ENCODE peak calls at places on chromosomes 13 and 19, in six cellular contexts. U is HepG2, N is K562, S is HCT116, B is GM12878, P is H1. O is an unnamed sample.

GRCh38 chr13:33855371-33855895 is 37.5 kb downstream of the RFC3 start:
- DNase-seq in U (no peak), N (no peak), S (no peak), B (no peak), P (no peak), O (no peak)

GRCh38 chr13:25978961-25979360 is 72.9 kb downstream of the SHISA2 start:
- DNase-seq in U (no peak), N (no peak), S (no peak), B (no peak), P (no peak), O (no peak)

GRCh38 chr13:52026246-52026626 is 1.7 kb downstream of the UTP14C start:
- DNase-seq in U (peak), N (no peak), S (no peak), B (no peak), P (peak), O (no peak)

GRCh38 chr19:10292206-10292788 is 2.5 kb downstream of the ICAM5 start:
- DNase-seq in U (peak), N (peak), S (peak), B (no peak), P (peak), O (peak)

GRCh38 chr19:6062274-6062673 is 48.0 kb downstream of the RFX2 start:
- DNase-seq in U (no peak), N (no peak), S (no peak), B (no peak), P (no peak), O (no peak)

GRCh38 chr19:33649919-33650305 is 28.2 kb downstream of the CHST8 start:
- DNase-seq in U (no peak), N (no peak), S (no peak), B (no peak), P (no peak), O (no peak)

GRCh38 chr13:112869202-112870061 is 99.6 kb upstream of the MCF2L start:
- DNase-seq in U (no peak), N (no peak), S (no peak), B (no peak), P (no peak), O (no peak)

GRCh38 chr13:45859682-45860081 is 8.1 kb upstream of the SIAH3 start:
- DNase-seq in U (no peak), N (no peak), S (no peak), B (no peak), P (no peak), O (no peak)

GRCh38 chr13:93388701-93389100 is 162.1 kb downstream of the GPC6 start:
- DNase-seq in U (no peak), N (no peak), S (no peak), B (no peak), P (no peak), O (peak)

GRCh38 chr13:95624020-95624419 is 20.5 kb downstream of the DZIP1 start:
- DNase-seq in U (peak), N (peak), S (peak), B (no peak), P (peak), O (peak)

GRCh38 chr13:38024431-38024830 is 154.9 kb upstream of the TRPC4 start:
- DNase-seq in U (no peak), N (no peak), S (no peak), B (no peak), P (no peak), O (no peak)

GRCh38 chr13:22793598-22794134 is 387.1 kb upstream of the SGCG start:
- DNase-seq in U (peak), N (no peak), S (peak), B (no peak), P (no peak), O (peak)

GRCh38 chr13:106507560-106508274 is 27.7 kb downstream of the EFNB2 start:
- DNase-seq in U (peak), N (no peak), S (no peak), B (no peak), P (no peak), O (peak)

GRCh38 chr19:11152318-11153062 is 3.1 kb downstream of the SPC24 start:
- DNase-seq in U (no peak), N (no peak), S (no peak), B (no peak), P (no peak), O (peak)

GRCh38 chr13:92805766-92806165 is 420.8 kb upstream of the GPC6 start:
- DNase-seq in U (no peak), N (no peak), S (no peak), B (no peak), P (no peak), O (no peak)

GRCh38 chr19:50669319-50670101 is 20.3 kb downstream of the C19orf81 start:
- DNase-seq in U (no peak), N (peak), S (no peak), B (no peak), P (peak), O (peak)

GRCh38 chr19:49689133-49690072 is at the start of gene ADM5:
- DNase-seq in U (no peak), N (no peak), S (no peak), B (no peak), P (peak), O (no peak)

GRCh38 chr13:81089758-81090157 is 748.8 kb upstream of the SPRY2 start:
- DNase-seq in U (no peak), N (no peak), S (no peak), B (no peak), P (no peak), O (no peak)

GRCh38 chr13:29676535-29676934 is 81.0 kb upstream of the SLC7A1 start:
- DNase-seq in U (no peak), N (no peak), S (no peak), B (no peak), P (no peak), O (peak)
- TF ChIP-seq MAX in U (no peak), N (no peak), S (no peak), B (no peak), P (no peak), O (no peak)

GRCh38 chr19:18128044-18128443 is 24.9 kb upstream of the PIK3R2 start:
- DNase-seq in U (no peak), N (no peak), S (no peak), B (no peak), P (no peak), O (no peak)
- TF ChIP-seq CEBPB in U (no peak), N (no peak), S (no peak), B (no peak), P (no peak), O (no peak)

DNA sequence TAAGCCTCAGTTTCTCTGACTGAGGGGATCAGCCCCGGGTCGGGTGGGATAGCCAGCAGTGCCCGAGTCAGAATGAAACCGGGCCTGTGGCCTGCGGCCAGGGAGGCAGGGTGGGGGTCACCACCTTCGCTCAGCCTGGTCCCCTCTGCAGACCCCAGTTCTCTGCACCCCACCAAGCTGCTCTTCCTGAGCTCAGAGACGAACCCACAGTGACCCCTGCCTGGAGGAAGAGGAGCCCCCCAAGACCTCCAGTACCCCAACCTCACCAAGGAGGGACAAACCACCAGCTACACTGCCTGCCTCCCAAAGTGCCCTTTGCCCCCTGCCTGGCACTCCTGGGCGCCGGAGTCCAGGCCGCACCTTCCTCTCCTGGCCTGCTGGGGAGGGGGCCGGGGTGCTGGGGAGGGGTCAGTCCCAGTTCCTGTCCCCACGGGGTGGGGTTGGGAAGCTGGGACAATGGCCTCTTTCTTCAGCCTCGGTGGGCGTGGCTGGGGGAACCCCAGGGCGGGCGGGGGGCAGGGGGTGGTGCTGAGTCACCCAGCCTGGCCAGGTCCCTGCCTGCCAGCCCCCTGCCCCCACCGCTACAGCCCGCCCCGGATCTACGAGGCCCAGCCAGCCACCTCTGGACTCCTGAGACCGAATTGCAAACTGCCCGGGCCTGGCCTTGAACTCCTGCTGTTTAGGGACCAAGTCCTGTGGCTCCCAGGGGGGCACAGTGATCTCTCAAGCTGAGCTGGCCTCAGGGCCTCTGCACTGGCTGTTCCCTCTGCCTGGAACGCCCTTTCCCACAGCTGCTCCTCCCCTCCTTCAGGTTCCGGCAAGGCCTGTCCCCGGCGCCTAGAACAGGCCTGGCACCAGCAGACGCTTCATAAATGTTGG is 14.3 kb downstream of the ZBTB7A start:
- DNase-seq in U (peak), N (no peak), S (no peak), B (no peak), P (no peak), O (peak)
- TF ChIP-seq MAX in U (peak), N (no peak), S (no peak), B (no peak), P (no peak), O (no peak)

DNA sequence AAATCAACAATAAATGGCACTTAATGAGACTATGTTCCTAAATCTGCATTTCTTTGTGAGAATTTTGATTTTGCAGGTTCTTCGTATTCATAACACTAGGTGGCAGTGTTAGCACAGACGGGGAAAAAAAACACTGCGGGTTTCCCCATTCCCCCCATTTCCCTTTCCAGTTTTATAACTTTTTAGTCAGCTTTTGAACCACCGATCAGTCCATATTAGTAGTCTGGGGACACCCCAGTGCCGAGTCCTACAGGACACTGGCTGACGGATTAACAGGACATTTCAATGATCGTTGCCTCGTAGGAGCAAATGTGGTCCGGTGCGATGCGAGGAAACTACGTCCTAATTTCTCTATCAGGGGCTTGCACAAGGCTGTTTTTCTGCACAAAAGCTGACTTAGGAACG is 234.3 kb downstream of the LMO7 start:
- DNase-seq in U (no peak), N (peak), S (no peak), B (no peak), P (peak), O (peak)
- TF ChIP-seq CEBPB in U (no peak), N (no peak), S (no peak), B (no peak), P (no peak), O (no peak)

GRCh38 chr13:20360835-20361412 is 128.8 kb upstream of the GJB6 start:
- DNase-seq in U (no peak), N (no peak), S (no peak), B (no peak), P (no peak), O (no peak)
- TF ChIP-seq MAX in U (no peak), N (no peak), S (no peak), B (no peak), P (no peak), O (no peak)

DNA sequence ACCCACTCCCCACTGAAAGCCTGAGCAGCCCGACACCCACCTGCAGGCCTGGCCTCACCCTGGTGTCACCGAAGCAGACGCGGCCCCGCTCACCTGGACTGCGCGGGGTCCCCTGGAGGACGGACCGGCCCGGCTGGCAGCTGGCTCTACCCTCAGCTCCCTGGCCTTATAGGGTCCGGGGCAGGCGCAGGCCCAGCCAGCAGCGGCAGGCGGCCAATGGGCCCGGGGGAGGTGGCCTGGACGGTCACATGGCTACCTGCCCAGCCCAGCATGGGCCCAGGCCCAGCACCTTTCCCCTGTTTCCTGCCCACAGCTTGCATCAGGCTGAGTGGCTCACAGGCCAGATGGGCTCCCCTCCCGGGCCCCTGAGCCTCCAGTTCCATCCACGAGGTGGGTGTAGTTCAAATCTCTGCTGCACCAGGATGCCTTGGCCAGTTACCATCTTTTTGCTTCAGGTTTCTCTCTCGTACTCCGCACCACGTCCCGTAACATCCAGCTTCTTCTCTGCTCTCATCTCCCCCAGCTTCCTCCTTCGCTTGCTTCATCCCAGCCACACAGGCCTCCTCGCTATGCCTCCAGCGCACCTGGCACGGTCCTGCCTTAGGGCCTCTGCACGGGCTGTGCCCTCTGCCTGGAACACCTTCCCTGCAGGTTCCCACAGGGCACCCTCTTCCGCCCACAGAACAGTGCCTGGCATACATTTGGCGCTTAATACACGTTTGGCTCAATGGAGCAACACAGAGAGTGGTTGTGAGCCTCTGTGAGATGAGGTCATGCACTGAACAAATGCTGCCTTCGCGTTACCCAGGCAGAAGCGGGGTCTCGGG is at the start of gene PLIN4:
- DNase-seq in U (peak), N (no peak), S (no peak), B (no peak), P (peak), O (peak)
- TF ChIP-seq CEBPB in U (peak), N (no peak), S (no peak), B (no peak), P (no peak), O (no peak)

GRCh38 chr13:111031531-111031961 is 83.6 kb upstream of the ARHGEF7 start:
- DNase-seq in U (no peak), N (no peak), S (no peak), B (no peak), P (peak), O (no peak)
- TF ChIP-seq MAX in U (no peak), N (no peak), S (no peak), B (no peak), P (no peak), O (no peak)

DNA sequence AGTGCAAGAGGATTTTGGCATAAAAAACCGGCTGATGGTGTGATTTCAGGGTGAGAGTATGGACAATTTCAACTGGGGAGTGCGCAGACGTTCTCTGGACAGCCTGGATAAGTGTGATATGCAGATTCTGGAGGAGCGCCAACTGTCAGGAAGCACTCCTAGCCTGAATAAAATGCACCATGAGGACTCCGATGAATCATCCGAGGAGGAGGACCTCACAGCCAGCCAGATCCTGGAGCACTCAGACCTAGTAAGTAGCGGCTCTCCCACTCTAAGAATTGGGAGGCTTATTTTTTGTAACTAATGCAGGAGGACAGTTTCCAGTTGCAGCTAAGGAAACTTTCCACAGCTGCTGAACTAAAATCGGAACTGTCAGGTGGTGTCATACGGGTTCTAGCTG is 53.6 kb downstream of the ZAR1L start:
- DNase-seq in U (no peak), N (peak), S (no peak), B (no peak), P (no peak), O (no peak)
- TF ChIP-seq CEBPB in U (no peak), N (no peak), S (no peak), B (no peak), P (no peak), O (no peak)

GRCh38 chr19:42409477-42409876 is 17.7 kb downstream of the LIPE start:
- DNase-seq in U (no peak), N (no peak), S (no peak), B (no peak), P (no peak), O (no peak)

GRCh38 chr19:42412223-42412622 is 15.0 kb downstream of the LIPE start:
- DNase-seq in U (no peak), N (no peak), S (no peak), B (no peak), P (no peak), O (no peak)

GRCh38 chr19:42411581-42412178 is 15.5 kb downstream of the LIPE start:
- DNase-seq in U (no peak), N (no peak), S (no peak), B (no peak), P (no peak), O (no peak)

GRCh38 chr19:42410371-42410770 is 16.8 kb downstream of the LIPE start:
- DNase-seq in U (no peak), N (no peak), S (no peak), B (no peak), P (no peak), O (no peak)

DNA sequence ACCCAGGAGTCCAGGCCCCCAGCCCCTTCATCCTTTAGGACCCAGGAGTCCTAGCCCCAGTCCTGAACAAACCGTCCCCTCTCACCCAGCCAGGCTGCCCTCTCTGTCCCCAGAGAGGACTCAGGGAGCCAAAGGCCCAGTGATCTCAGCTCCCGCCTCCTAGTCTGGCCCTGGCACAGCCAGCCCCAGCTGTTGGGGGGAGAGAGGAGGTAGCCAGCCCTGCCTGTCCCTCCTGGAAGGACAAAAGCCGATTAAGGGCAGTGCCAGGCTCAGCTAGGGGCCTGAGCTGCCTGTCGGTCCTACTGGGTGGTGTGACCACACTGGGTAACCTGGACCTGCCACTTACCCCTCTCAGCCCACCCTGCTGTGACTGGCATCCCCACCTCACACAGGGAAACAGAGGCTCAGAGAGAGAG is 14.5 kb downstream of the LIPE start:
- DNase-seq in U (no peak), N (no peak), S (no peak), B (no peak), P (no peak), O (no peak)
- TF ChIP-seq MAX in U (no peak), N (no peak), S (no peak), B (no peak), P (no peak), O (no peak)

DNA sequence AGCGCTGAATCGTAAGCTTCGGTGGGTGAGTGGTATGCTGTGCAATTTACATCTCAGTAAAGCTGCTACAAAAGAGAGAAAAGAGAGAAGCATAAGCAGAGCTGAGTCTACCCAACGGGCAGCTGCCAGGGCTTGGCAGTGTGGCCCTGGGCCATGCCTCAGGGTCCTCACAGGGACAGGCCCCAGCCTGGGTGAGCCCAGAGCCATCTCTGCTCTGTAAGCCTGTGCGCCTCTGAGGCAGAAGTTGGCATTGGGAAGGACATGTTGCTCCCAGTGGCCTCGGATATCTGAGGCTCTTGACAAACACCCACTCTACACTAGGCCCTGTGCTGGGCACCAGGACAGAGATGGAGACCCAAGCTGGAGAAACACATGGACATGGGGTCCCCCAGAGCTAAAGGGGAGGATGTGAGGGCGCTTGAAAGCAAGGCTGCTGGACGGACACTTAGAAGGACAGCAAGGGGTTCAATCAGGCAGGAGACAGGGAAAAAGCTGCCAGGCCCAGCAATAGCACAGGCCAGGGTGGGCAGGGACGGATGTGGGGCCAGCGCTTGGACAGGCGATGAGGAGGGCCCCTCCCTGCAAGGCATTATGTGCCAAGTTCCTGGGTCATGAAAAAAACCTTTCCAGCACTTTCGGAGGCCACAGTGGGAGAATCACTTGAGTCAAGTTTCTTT is 14.7 kb downstream of the PPP6R1 start:
- DNase-seq in U (no peak), N (no peak), S (no peak), B (no peak), P (no peak), O (no peak)
- TF ChIP-seq CEBPB in U (no peak), N (no peak), S (no peak), B (no peak), P (no peak), O (no peak)